ENCODE peak calls at places on chromosomes 1 and 21, in ten cellular contexts. E is mucosa of descending colon; U is PC-3; Y is RPMI8226; M is DMS153; J is brain microvascular endothelial cell; V is GM20000; L is NB4; X is activated CD4-positive, alpha-beta T cell treated with anti-CD3 and anti-CD28 coated beads for 24 hours; C is esophagus muscularis mucosa. T is an unnamed sample.

GRCh38 chr1:157142245-157142644 is 4.0 kb upstream of the ETV3 start:
- DNase-seq in L (no peak), J (no peak), V (no peak), U (no peak), Y (no peak), X (no peak), M (no peak), C (no peak), E (no peak), T (no peak)

GRCh38 chr1:177928194-177928593 is 41.7 kb downstream of the SEC16B start:
- DNase-seq in E (no peak), U (peak), M (no peak), J (peak), Y (peak), V (no peak), X (no peak), C (no peak), L (no peak), T (no peak)

GRCh38 chr1:39354572-39354971 is 136.9 kb upstream of the BMP8A start:
- DNase-seq in Y (no peak), C (no peak), J (no peak), V (no peak), M (no peak), L (peak), X (no peak), E (no peak), U (peak), T (no peak)

GRCh38 chr1:99818063-99818699 is 32.0 kb upstream of the AGL start:
- DNase-seq in U (no peak), E (no peak), M (no peak), J (no peak), L (no peak), C (no peak), X (no peak), V (no peak), Y (no peak), T (no peak)

GRCh38 chr1:57623791-57624538 is 200.1 kb upstream of the DAB1 start:
- DNase-seq in U (no peak), J (no peak), L (no peak), V (no peak), M (no peak), E (no peak), C (no peak), X (no peak), Y (no peak), T (no peak)

GRCh38 chr21:33821580-33822322 is 93.9 kb downstream of the ATP5PO start:
- DNase-seq in Y (no peak), V (no peak), U (no peak), L (no peak), M (no peak), J (no peak), X (no peak), C (peak), E (no peak), T (no peak)

GRCh38 chr1:147539122-147539575 is 2.2 kb upstream of the BCL9 start:
- DNase-seq in Y (no peak), E (no peak), U (peak), L (peak), M (no peak), V (no peak), X (no peak), J (peak), C (no peak), T (no peak)

GRCh38 chr1:103371234-103371633 is 154.3 kb upstream of the RNPC3 start:
- DNase-seq in E (no peak), M (no peak), Y (no peak), V (no peak), U (no peak), L (no peak), C (no peak), X (no peak), J (peak), T (no peak)

GRCh38 chr1:41975121-41975520 is 56.4 kb upstream of the HIVEP3 start:
- DNase-seq in X (no peak), U (no peak), L (no peak), E (no peak), J (no peak), M (no peak), V (no peak), Y (no peak), C (no peak), T (no peak)

GRCh38 chr1:113153116-113153803 is 80.3 kb downstream of the LRIG2 start:
- DNase-seq in E (peak), M (no peak), Y (no peak), C (peak), L (no peak), V (no peak), J (no peak), U (no peak), X (no peak), T (peak)

GRCh38 chr1:203858055-203858454 is 3.3 kb upstream of the SNRPE start:
- DNase-seq in L (no peak), Y (no peak), X (no peak), C (no peak), U (peak), E (no peak), J (peak), M (no peak), V (no peak), T (no peak)

GRCh38 chr1:227424159-227424680 is 105.9 kb upstream of the CDC42BPA start:
- DNase-seq in U (no peak), V (no peak), C (no peak), X (no peak), Y (no peak), M (no peak), J (no peak), E (no peak), L (no peak), T (no peak)

GRCh38 chr1:209728466-209728865 is 23.8 kb downstream of the HSD11B1 start:
- DNase-seq in X (no peak), Y (no peak), M (no peak), C (no peak), E (no peak), U (no peak), J (no peak), L (no peak), V (no peak), T (no peak)

GRCh38 chr1:31064685-31065309 is 720 bp downstream of the PUM1 start:
- DNase-seq in L (peak), E (peak), V (peak), J (no peak), Y (no peak), M (peak), X (no peak), U (peak), C (no peak), T (no peak)

GRCh38 chr1:240522122-240522822 is 89.7 kb downstream of the GREM2 start:
- DNase-seq in X (no peak), U (no peak), L (no peak), V (no peak), J (no peak), E (no peak), Y (no peak), C (no peak), M (peak), T (no peak)

GRCh38 chr1:76269175-76269574 is 194.6 kb downstream of the ST6GALNAC3 start:
- DNase-seq in Y (peak), C (no peak), U (no peak), M (no peak), X (no peak), V (no peak), E (no peak), J (peak), L (no peak), T (no peak)

GRCh38 chr1:115829023-115829674 is 11.8 kb downstream of the NHLH2 start:
- DNase-seq in E (peak), J (peak), U (peak), C (no peak), X (no peak), L (peak), Y (no peak), M (peak), V (no peak), T (no peak)

GRCh38 chr1:197285526-197286217 is 17.6 kb downstream of the CRB1 start:
- DNase-seq in C (no peak), U (peak), Y (no peak), E (no peak), V (no peak), J (no peak), M (no peak), L (no peak), X (no peak), T (no peak)

GRCh38 chr1:243734311-243734700 is 115.7 kb downstream of the AKT3 start:
- DNase-seq in L (peak), Y (no peak), E (no peak), M (no peak), U (no peak), J (no peak), C (no peak), V (no peak), X (no peak), T (no peak)

GRCh38 chr1:114353233-114353632 is 157.8 kb downstream of the TRIM33 start:
- DNase-seq in C (peak), V (no peak), J (peak), U (peak), Y (peak), M (peak), X (no peak), E (peak), L (peak), T (no peak)

GRCh38 chr1:74767490-74767889 is 34.5 kb downstream of the TYW3 start:
- DNase-seq in E (no peak), U (peak), M (no peak), J (peak), X (no peak), L (peak), Y (peak), V (no peak), C (no peak), T (no peak)

GRCh38 chr1:185400057-185400456 is 83.0 kb upstream of the IVNS1ABP start:
- DNase-seq in C (no peak), J (peak), Y (no peak), U (peak), V (no peak), L (peak), M (no peak), E (no peak), X (no peak), T (no peak)

GRCh38 chr21:25721987-25722386 is 12.7 kb downstream of the ATP5PF start:
- DNase-seq in C (no peak), E (no peak), Y (no peak), V (no peak), J (no peak), L (no peak), X (no peak), U (no peak), M (no peak), T (no peak)

GRCh38 chr1:73674945-73675561 is 522.9 kb downstream of the LRRIQ3 start:
- DNase-seq in E (no peak), J (no peak), X (no peak), M (peak), Y (no peak), V (peak), U (peak), L (peak), C (no peak), T (peak)

GRCh38 chr1:234613992-234614584 is 4.1 kb upstream of the IRF2BP2 start:
- DNase-seq in M (no peak), Y (no peak), J (no peak), U (no peak), V (no peak), C (no peak), X (no peak), E (no peak), L (peak), T (no peak)

GRCh38 chr1:160405331-160405877 is 5.0 kb downstream of the VANGL2 start:
- DNase-seq in V (no peak), U (no peak), M (no peak), X (no peak), E (no peak), C (no peak), Y (no peak), J (no peak), L (no peak), T (no peak)

GRCh38 chr1:11736746-11737639 is 1.1 kb downstream of the AGTRAP start:
- DNase-seq in U (peak), M (no peak), L (peak), V (peak), X (peak), J (peak), E (peak), Y (peak), C (peak), T (peak)

GRCh38 chr1:169363046-169363756 is 4.4 kb downstream of the NME7 start:
- DNase-seq in C (no peak), V (peak), X (no peak), L (peak), J (peak), M (no peak), Y (no peak), U (peak), E (no peak), T (no peak)

GRCh38 chr21:45512626-45513002 is 29.6 kb downstream of the SLC19A1 start:
- DNase-seq in L (no peak), X (no peak), M (no peak), E (peak), U (no peak), V (no peak), J (no peak), C (no peak), Y (no peak), T (no peak)

GRCh38 chr1:203556047-203556851 is 62.3 kb downstream of the OPTC start:
- DNase-seq in E (peak), C (no peak), U (no peak), X (no peak), L (no peak), M (no peak), J (no peak), Y (no peak), V (no peak), T (no peak)

GRCh38 chr1:54239603-54240002 is 39.6 kb downstream of the MRPL37 start:
- DNase-seq in M (no peak), U (no peak), J (no peak), C (no peak), E (no peak), L (no peak), X (no peak), V (no peak), Y (no peak), T (no peak)

GRCh38 chr1:197466813-197467212 is 198.8 kb downstream of the CRB1 start:
- DNase-seq in Y (no peak), V (no peak), M (no peak), E (no peak), C (no peak), J (no peak), U (no peak), X (no peak), L (no peak), T (no peak)

GRCh38 chr1:223479718-223480425 is 86.7 kb downstream of the CCDC185 start:
- DNase-seq in J (no peak), Y (peak), M (peak), E (no peak), X (no peak), V (no peak), L (no peak), U (no peak), C (no peak), T (no peak)

GRCh38 chr21:45267390-45267760 is 20.3 kb downstream of the POFUT2 start:
- DNase-seq in X (no peak), J (no peak), C (no peak), M (no peak), Y (no peak), V (no peak), L (no peak), E (no peak), U (no peak), T (no peak)

T was measured in HuH-7.5.